ENCODE peak calls at places on chromosomes 13 and 19, in five cellular contexts. P is cardiac muscle cell, J is foreskin fibroblast, X is pancreas, T is mucosa of descending colon. O is an unnamed sample.

GRCh38 chr19:47512183-47512947 is 2.5 kb downstream of the NAPA start:
- DNase-seq in P (peak; percentile 71), J (peak; percentile 30), X (no peak), T (no peak), O (no peak)

GRCh38 chr19:3784607-3785463 is 1.3 kb downstream of the MATK start:
- DNase-seq in P (no peak), J (peak; percentile 7), X (no peak), T (peak; percentile 51), O (no peak)

GRCh38 chr13:96090240-96091101 is 564 bp downstream of the HS6ST3 start:
- DNase-seq in P (peak; percentile 11), J (peak; percentile 12), X (peak; percentile 70), T (no peak), O (peak; percentile 44)

GRCh38 chr19:44777715-44778347 is at the start of gene CBLC:
- DNase-seq in P (no peak), J (no peak), X (peak; percentile 96), T (peak; percentile 93), O (peak; percentile 10)

GRCh38 chr19:33175886-33176669 is 18.1 kb upstream of the LRP3 start:
- DNase-seq in P (peak; percentile 47), J (no peak), X (no peak), T (no peak), O (no peak)

GRCh38 chr19:49145485-49146407 is 9.4 kb downstream of the HRC start:
- DNase-seq in P (peak; percentile 86), J (peak; percentile 58), X (peak; percentile 85), T (peak; percentile 80), O (peak; percentile 86)

GRCh38 chr13:33236021-33236420 is 49.5 kb downstream of the STARD13 start:
- DNase-seq in P (peak; percentile 61), J (peak; percentile 58), X (no peak), T (no peak), O (no peak)

GRCh38 chr19:56690668-56691067 is 19.1 kb upstream of the ZNF835 start:
- DNase-seq in P (no peak), J (no peak), X (no peak), T (no peak), O (no peak)

GRCh38 chr13:95641961-95642621 is 2.4 kb downstream of the DZIP1 start:
- DNase-seq in P (peak; percentile 73), J (peak; percentile 41), X (peak; percentile 77), T (peak; percentile 54), O (peak; percentile 19)

GRCh38 chr13:65064967-65065366 is 2165.2 kb downstream of the PCDH9 start:
- DNase-seq in P (no peak), J (no peak), X (no peak), T (no peak), O (no peak)

GRCh38 chr19:6509118-6509971 is 7.2 kb upstream of the TUBB4A start:
- DNase-seq in P (no peak), J (no peak), X (peak; percentile 94), T (no peak), O (peak; percentile 6)

GRCh38 chr19:54207908-54208783 is 7.5 kb downstream of the RPS9 start:
- DNase-seq in P (peak; percentile 100), J (peak; percentile 70), X (peak; percentile 72), T (peak; percentile 64), O (peak; percentile 66)

GRCh38 chr19:58037927-58038687 is 4.3 kb downstream of the ZSCAN1 start:
- DNase-seq in P (peak; percentile 12), J (no peak), X (no peak), T (no peak), O (no peak)

GRCh38 chr13:51643114-51643881 is 59.0 kb downstream of the WDFY2 start:
- DNase-seq in P (peak; percentile 85), J (peak; percentile 96), X (no peak), T (no peak), O (no peak)

GRCh38 chr13:42752731-42753130 is 28.7 kb upstream of the FAM216B start:
- DNase-seq in P (no peak), J (no peak), X (no peak), T (no peak), O (no peak)

GRCh38 chr13:51494151-51494550 is 41.3 kb upstream of the INTS6 start:
- DNase-seq in P (peak; percentile 25), J (peak; percentile 18), X (no peak), T (no peak), O (no peak)

GRCh38 chr13:80988752-80989151 is 647.8 kb upstream of the SPRY2 start:
- DNase-seq in P (no peak), J (no peak), X (no peak), T (no peak), O (no peak)

DNA sequence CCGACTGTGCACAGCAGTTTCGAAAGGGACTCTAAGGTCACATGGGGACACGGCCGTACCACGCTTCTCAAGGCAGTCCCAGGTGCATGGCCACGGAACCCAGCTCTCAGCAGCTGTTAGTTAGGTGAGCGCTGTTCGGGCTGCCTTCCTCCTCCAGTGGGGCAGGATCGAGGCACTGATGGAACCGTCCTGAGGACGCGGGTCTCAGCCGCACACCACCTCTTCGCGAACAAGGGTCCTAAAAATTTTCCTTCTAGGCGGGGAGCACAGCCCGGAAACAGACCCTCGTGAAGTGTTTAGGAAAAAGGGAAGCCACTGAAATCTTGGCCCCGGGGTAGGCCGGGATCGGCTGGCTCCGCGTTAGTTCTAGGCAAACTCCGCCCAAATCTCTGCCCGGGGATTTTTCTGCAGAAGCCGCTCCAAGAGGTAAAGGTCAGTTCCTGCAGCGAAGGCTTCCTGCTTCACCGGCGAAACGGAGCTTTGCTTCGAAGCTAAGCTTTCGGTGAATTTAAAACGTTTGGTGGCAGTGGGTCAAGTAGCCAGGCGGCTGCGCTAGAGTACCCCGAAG is 752 bp downstream of the GJB2 start:
- DNase-seq in P (peak; percentile 30), J (no peak), X (no peak), T (peak; percentile 69), O (peak; percentile 39)
- TF ChIP-seq CTCF in P (no peak), J (no peak), X (no peak), T (no peak), O (no peak)

DNA sequence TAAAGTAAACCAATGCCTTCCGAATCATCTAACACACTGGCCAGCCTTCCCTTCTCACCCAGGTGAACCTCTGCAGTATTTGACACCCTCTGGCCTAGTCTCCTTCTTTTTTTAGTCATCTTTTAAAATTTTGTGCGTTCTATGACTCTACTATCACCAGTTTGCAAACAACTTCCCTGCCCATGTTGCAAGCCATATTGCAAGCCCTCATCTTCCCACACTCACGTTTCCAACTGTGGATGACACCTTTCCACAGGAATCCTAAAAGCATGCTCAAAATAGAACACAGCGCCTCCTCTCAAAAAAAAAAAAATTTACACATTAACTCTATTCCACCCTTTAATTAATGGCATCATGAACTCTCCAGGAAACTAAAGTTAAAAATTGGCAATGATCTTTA is 440.1 kb downstream of the EFNB2 start:
- DNase-seq in P (no peak), J (no peak), X (no peak), T (no peak), O (no peak)
- TF ChIP-seq CTCF in P (no peak), J (no peak), X (no peak), T (no peak), O (no peak)

GRCh38 chr19:18683109-18683954 is at the start of gene CRTC1:
- DNase-seq in P (peak; percentile 91), J (peak; percentile 78), X (peak; percentile 96), T (peak; percentile 93), O (peak; percentile 98)
- TF ChIP-seq CTCF in P (no peak), J (no peak), X (no peak), T (no peak), O (peak; percentile 5)

GRCh38 chr19:1239420-1239795 is 1.6 kb upstream of the CBARP start:
- DNase-seq in P (no peak), J (no peak), X (no peak), T (no peak), O (no peak)
- TF ChIP-seq CTCF in P (no peak), J (no peak), X (no peak), T (no peak), O (no peak)

GRCh38 chr13:27960362-27961226 is 8.5 kb downstream of the CDX2 start:
- DNase-seq in P (peak; percentile 41), J (no peak), X (peak; percentile 91), T (peak; percentile 84), O (peak; percentile 72)
- TF ChIP-seq CTCF in P (peak; percentile 45), J (no peak), X (peak; percentile 31), T (peak; percentile 60), O (peak; percentile 57)

GRCh38 chr13:39048806-39049205 is 10.6 kb downstream of the NHLRC3 start:
- DNase-seq in P (no peak), J (no peak), X (no peak), T (no peak), O (no peak)

GRCh38 chr13:39054112-39054511 is 15.9 kb downstream of the NHLRC3 start:
- DNase-seq in P (no peak), J (no peak), X (no peak), T (no peak), O (no peak)

GRCh38 chr13:39049274-39049673 is 11.0 kb downstream of the NHLRC3 start:
- DNase-seq in P (no peak), J (no peak), X (no peak), T (no peak), O (no peak)

GRCh38 chr13:39052944-39053343 is 14.7 kb downstream of the NHLRC3 start:
- DNase-seq in P (no peak), J (no peak), X (no peak), T (no peak), O (no peak)

GRCh38 chr13:39051157-39051556 is 12.9 kb downstream of the NHLRC3 start:
- DNase-seq in P (peak; percentile 70), J (no peak), X (no peak), T (no peak), O (peak; percentile 23)
- TF ChIP-seq CTCF in P (peak; percentile 49), J (peak; percentile 40), X (no peak), T (no peak), O (peak; percentile 46)

O was measured in GM10248.